ENCODE peak calls at places on chromosomes 6 and 20, in seven cellular contexts. F, Z, T, I, R, K and Y are unnamed samples.

GRCh38 chr6:75158176-75158575 is 47.7 kb downstream of the COL12A1 start:
- DNase-seq in F (no peak), Z (no peak), T (no peak), I (no peak), R (no peak), K (no peak), Y (no peak)

GRCh38 chr20:45061244-45061643 is 39.7 kb downstream of the KCNS1 start:
- DNase-seq in F (peak; percentile 73), Z (no peak), T (no peak), I (peak; percentile 72), R (no peak), K (no peak), Y (no peak)

GRCh38 chr6:42709871-42710270 is 12.5 kb downstream of the PRPH2 start:
- DNase-seq in F (no peak), Z (no peak), T (no peak), I (no peak), R (no peak), K (no peak), Y (no peak)

GRCh38 chr6:125789576-125790402 is 971 bp upstream of the NCOA7 start:
- DNase-seq in F (peak; percentile 62), Z (peak; percentile 74), T (peak; percentile 43), I (peak; percentile 53), R (peak; percentile 63), K (peak; percentile 64), Y (peak; percentile 67)

GRCh38 chr6:167778497-167779122 is 48.1 kb upstream of the AFDN start:
- DNase-seq in F (no peak), Z (peak; percentile 84), T (no peak), I (no peak), R (no peak), K (peak; percentile 80), Y (no peak)

GRCh38 chr6:6749791-6750434 is 161.4 kb downstream of the LY86 start:
- DNase-seq in F (peak; percentile 48), Z (peak; percentile 83), T (peak; percentile 67), I (no peak), R (no peak), K (peak; percentile 74), Y (peak; percentile 69)

GRCh38 chr6:12099623-12100022 is 87.5 kb downstream of the HIVEP1 start:
- DNase-seq in F (no peak), Z (no peak), T (no peak), I (no peak), R (no peak), K (no peak), Y (no peak)

GRCh38 chr20:3815703-3816315 is 4.5 kb upstream of the AP5S1 start:
- DNase-seq in F (no peak), Z (no peak), T (no peak), I (no peak), R (no peak), K (peak; percentile 34), Y (no peak)

GRCh38 chr6:95133578-95133977 is 443.8 kb upstream of the MANEA start:
- DNase-seq in F (peak; percentile 12), Z (no peak), T (no peak), I (peak; percentile 7), R (no peak), K (no peak), Y (no peak)

GRCh38 chr6:492178-492577 is 100.6 kb downstream of the IRF4 start:
- DNase-seq in F (no peak), Z (no peak), T (no peak), I (no peak), R (no peak), K (no peak), Y (no peak)

GRCh38 chr20:24746351-24746685 is 202.8 kb upstream of the CST7 start:
- DNase-seq in F (peak; percentile 90), Z (peak; percentile 82), T (no peak), I (no peak), R (no peak), K (peak; percentile 69), Y (no peak)

GRCh38 chr20:3803854-3804253 is 7.7 kb downstream of the CDC25B start:
- DNase-seq in F (no peak), Z (no peak), T (no peak), I (no peak), R (no peak), K (peak; percentile 41), Y (no peak)

GRCh38 chr20:51596656-51597388 is 54.3 kb upstream of the NFATC2 start:
- DNase-seq in F (no peak), Z (no peak), T (no peak), I (no peak), R (no peak), K (no peak), Y (no peak)

GRCh38 chr6:85464722-85465150 is 14.9 kb downstream of the NT5E start:
- DNase-seq in F (peak; percentile 54), Z (no peak), T (no peak), I (peak; percentile 93), R (no peak), K (no peak), Y (no peak)

GRCh38 chr6:128580224-128581110 is 60.1 kb upstream of the PTPRK start:
- DNase-seq in F (no peak), Z (peak; percentile 64), T (no peak), I (no peak), R (no peak), K (no peak), Y (no peak)

GRCh38 chr6:138253731-138254130 is 35.4 kb upstream of the PBOV1 start:
- DNase-seq in F (no peak), Z (no peak), T (no peak), I (no peak), R (no peak), K (no peak), Y (no peak)

GRCh38 chr6:10030942-10031537 is 383.8 kb downstream of the TFAP2A start:
- DNase-seq in F (no peak), Z (no peak), T (peak; percentile 40), I (no peak), R (peak; percentile 3), K (no peak), Y (no peak)

GRCh38 chr6:170524188-170524535 is 28.9 kb downstream of the PSMB1 start:
- DNase-seq in F (no peak), Z (no peak), T (no peak), I (no peak), R (no peak), K (no peak), Y (no peak)

GRCh38 chr20:9051508-9051907 is 17.4 kb upstream of the PLCB4 start:
- DNase-seq in F (peak; percentile 86), Z (no peak), T (peak; percentile 10), I (peak; percentile 30), R (no peak), K (no peak), Y (no peak)

GRCh38 chr6:159727717-159728440 is 573 bp downstream of the WTAP start:
- DNase-seq in F (no peak), Z (no peak), T (peak; percentile 78), I (no peak), R (no peak), K (no peak), Y (no peak)

GRCh38 chr6:34888874-34889555 is at the start of gene ANKS1A:
- DNase-seq in F (peak; percentile 64), Z (peak; percentile 97), T (peak; percentile 96), I (no peak), R (peak; percentile 92), K (peak; percentile 91), Y (peak; percentile 79)

GRCh38 chr20:53828673-53829085 is 235.0 kb upstream of the ZNF217 start:
- DNase-seq in F (peak; percentile 84), Z (no peak), T (peak; percentile 37), I (peak; percentile 67), R (no peak), K (no peak), Y (peak; percentile 69)

GRCh38 chr6:4487538-4487937 is 288.7 kb upstream of the CDYL start:
- DNase-seq in F (peak; percentile 34), Z (no peak), T (no peak), I (no peak), R (no peak), K (no peak), Y (no peak)

GRCh38 chr6:157831424-157832249 is 8.6 kb downstream of the SNX9 start:
- DNase-seq in F (no peak), Z (no peak), T (no peak), I (no peak), R (no peak), K (no peak), Y (no peak)

GRCh38 chr20:54714817-54715216 is 239.4 kb downstream of the DOK5 start:
- DNase-seq in F (no peak), Z (no peak), T (no peak), I (no peak), R (no peak), K (no peak), Y (no peak)

GRCh38 chr20:36097331-36097730 is 57.2 kb upstream of the EPB41L1 start:
- DNase-seq in F (no peak), Z (no peak), T (no peak), I (no peak), R (no peak), K (no peak), Y (no peak)
- H3K4me1 ChIP-seq in F (peaks cover 52% of the 10 kb centered on the region), Z (peaks cover 15% of the 10 kb centered on the region), T (peaks cover 27% of the 10 kb centered on the region), I (no peaks in the 10 kb centered on the region), R (peaks cover 4% of the 10 kb centered on the region), K (peaks cover 64% of the 10 kb centered on the region), Y (no peaks in the 10 kb centered on the region)

GRCh38 chr20:59120491-59120890 is 43.1 kb upstream of the ZNF831 start:
- DNase-seq in F (no peak), Z (no peak), T (no peak), I (no peak), R (no peak), K (no peak), Y (no peak)

GRCh38 chr20:59121714-59122376 is 41.8 kb upstream of the ZNF831 start:
- DNase-seq in F (no peak), Z (no peak), T (no peak), I (no peak), R (no peak), K (no peak), Y (no peak)

GRCh38 chr20:59122377-59122932 is 41.2 kb upstream of the ZNF831 start:
- DNase-seq in F (no peak), Z (no peak), T (no peak), I (no peak), R (no peak), K (no peak), Y (no peak)

GRCh38 chr20:59120919-59121318 is 42.7 kb upstream of the ZNF831 start:
- DNase-seq in F (no peak), Z (no peak), T (no peak), I (no peak), R (no peak), K (no peak), Y (no peak)

DNA sequence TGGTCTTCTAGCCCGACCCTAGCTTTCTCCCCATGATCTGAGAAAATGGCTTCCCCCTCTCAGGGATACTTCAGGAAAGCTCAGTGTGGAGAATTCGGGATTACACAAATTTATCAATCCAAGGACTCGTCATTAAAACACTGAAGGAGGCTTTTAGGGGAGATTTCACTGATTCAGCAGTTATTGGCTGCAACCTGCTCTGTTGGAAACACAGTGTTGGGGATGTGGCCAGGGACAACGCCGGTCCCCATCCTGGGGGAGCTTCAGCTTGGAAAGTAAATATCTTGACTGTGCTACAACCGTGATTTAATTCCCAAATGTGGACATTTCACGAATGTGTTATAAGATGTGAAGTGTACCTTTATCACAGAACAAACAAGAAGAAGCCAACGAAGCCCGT is 44.8 kb upstream of the ZNF831 start:
- DNase-seq in F (no peak), Z (no peak), T (no peak), I (no peak), R (no peak), K (no peak), Y (no peak)
- H3K27ac ChIP-seq in F (no peak overlapping the region), Z (no peak overlapping the region), T (no peak overlapping the region), I (no peak overlapping the region), R (no peak overlapping the region), K (no peak overlapping the region), Y (no peak overlapping the region)

GRCh38 chr6:8478418-8478817 is 43.1 kb upstream of the SLC35B3 start:
- DNase-seq in F (no peak), Z (no peak), T (no peak), I (no peak), R (no peak), K (no peak), Y (no peak)
- H3K4me1 ChIP-seq in F (no peaks in the 10 kb centered on the region), Z (no peaks in the 10 kb centered on the region), T (no peaks in the 10 kb centered on the region), I (no peaks in the 10 kb centered on the region), R (no peaks in the 10 kb centered on the region), K (no peaks in the 10 kb centered on the region), Y (no peaks in the 10 kb centered on the region)

GRCh38 chr20:36496707-36497669 is 44.3 kb upstream of the MYL9 start:
- DNase-seq in F (no peak), Z (no peak), T (no peak), I (no peak), R (no peak), K (no peak), Y (no peak)
- H3K27ac ChIP-seq in F (no peak overlapping the region), Z (no peak overlapping the region), T (no peak overlapping the region), I (no peak overlapping the region), R (no peak overlapping the region), K (no peak overlapping the region), Y (no peak overlapping the region)